ENCODE peak calls at places on chromosomes 6 and 20, in ten cellular contexts. W, A, F, S, B, O, R, I, C and Q are unnamed samples. For H3K36me3, the result is how much of the 10 kb centered on the place peaks cover.

GRCh38 chr6:33091957-33092356 is 16.2 kb downstream of the HLA-DPB1 start:
- DNase-seq in O (peak), B (peak), S (peak), C (no peak), A (peak), I (peak), R (peak), F (no peak), W (no peak), Q (no peak)

GRCh38 chr6:9933674-9934073 is 481.2 kb downstream of the TFAP2A start:
- DNase-seq in F (no peak), W (no peak), O (no peak), B (no peak), S (no peak), R (no peak), C (peak), I (no peak), A (no peak), Q (no peak)

GRCh38 chr6:114304304-114304887 is 38.4 kb downstream of the HS3ST5 start:
- DNase-seq in S (no peak), C (peak), O (no peak), R (no peak), A (peak), I (peak), F (no peak), B (peak), W (peak), Q (no peak)

GRCh38 chr6:150567360-150567759 is 32.3 kb upstream of the PLEKHG1 start:
- DNase-seq in A (peak), S (no peak), C (no peak), W (no peak), R (no peak), I (no peak), O (no peak), B (peak), F (no peak), Q (no peak)

GRCh38 chr6:71404967-71405278 is 116.3 kb downstream of the OGFRL1 start:
- DNase-seq in O (no peak), F (no peak), S (no peak), I (no peak), A (no peak), B (no peak), W (no peak), C (no peak), R (no peak), Q (no peak)

GRCh38 chr20:37868998-37869861 is 33.7 kb upstream of the VSTM2L start:
- DNase-seq in S (no peak), I (no peak), B (no peak), C (no peak), R (no peak), F (peak), A (no peak), O (peak), W (no peak), Q (no peak)

GRCh38 chr6:28353981-28354676 is 4.4 kb downstream of the ZKSCAN3 start:
- DNase-seq in B (no peak), W (no peak), S (peak), C (peak), I (peak), F (no peak), A (no peak), O (no peak), R (peak), Q (peak)

GRCh38 chr20:31523361-31524283 is 9.4 kb downstream of the HM13 start:
- DNase-seq in S (no peak), A (no peak), F (no peak), W (peak), O (no peak), C (peak), I (no peak), R (no peak), B (no peak), Q (no peak)

GRCh38 chr20:10217517-10218410 is 866 bp upstream of the SNAP25 start:
- DNase-seq in B (peak), A (no peak), C (peak), R (no peak), S (no peak), W (peak), I (no peak), O (peak), F (peak), Q (no peak)

GRCh38 chr6:125867483-125867935 is 76.7 kb downstream of the NCOA7 start:
- DNase-seq in S (no peak), B (no peak), O (peak), A (peak), C (peak), F (peak), R (no peak), W (peak), I (no peak), Q (no peak)

GRCh38 chr6:11062715-11063114 is 18.6 kb upstream of the ELOVL2 start:
- DNase-seq in I (no peak), C (no peak), F (no peak), R (no peak), S (no peak), O (no peak), A (no peak), W (no peak), B (no peak), Q (no peak)

GRCh38 chr6:136069119-136069518 is 181.0 kb downstream of the MTFR2 start:
- DNase-seq in O (no peak), I (no peak), B (no peak), S (no peak), W (peak), C (peak), R (no peak), A (no peak), F (no peak), Q (no peak)

GRCh38 chr6:71197267-71197666 is 91.3 kb upstream of the OGFRL1 start:
- DNase-seq in B (no peak), F (no peak), S (no peak), W (peak), R (no peak), C (peak), I (no peak), O (no peak), A (no peak), Q (no peak)

GRCh38 chr20:14441201-14441600 is 103.8 kb upstream of the FLRT3 start:
- DNase-seq in W (peak), F (no peak), A (no peak), S (no peak), B (no peak), R (no peak), I (no peak), O (no peak), C (no peak), Q (no peak)

GRCh38 chr6:3061501-3061941 is 6.8 kb upstream of the RIPK1 start:
- DNase-seq in O (no peak), I (peak), W (peak), B (no peak), A (no peak), R (no peak), S (peak), F (no peak), C (peak), Q (no peak)

GRCh38 chr6:22732186-22732970 is 163.0 kb downstream of the HDGFL1 start:
- DNase-seq in C (peak), B (no peak), I (no peak), W (peak), A (no peak), F (no peak), O (no peak), S (no peak), R (no peak), Q (no peak)

GRCh38 chr6:101806241-101806640 is 412.7 kb downstream of the GRIK2 start:
- DNase-seq in S (no peak), I (no peak), W (no peak), B (no peak), C (peak), O (no peak), F (no peak), A (no peak), R (no peak), Q (no peak)

GRCh38 chr6:131831392-131831791 is 23.6 kb downstream of the ENPP1 start:
- DNase-seq in I (no peak), W (peak), B (no peak), C (peak), S (no peak), R (no peak), F (no peak), O (no peak), A (no peak), Q (no peak)

GRCh38 chr20:46599227-46599987 is 49.0 kb upstream of the OCSTAMP start:
- DNase-seq in C (no peak), I (no peak), A (peak), R (no peak), S (no peak), F (no peak), W (no peak), B (no peak), O (no peak), Q (no peak)

GRCh38 chr6:54802775-54803631 is 43.6 kb upstream of the FAM83B start:
- DNase-seq in B (no peak), A (no peak), F (no peak), S (no peak), W (peak), C (peak), R (no peak), I (no peak), O (peak), Q (no peak)

GRCh38 chr6:158801655-158802294 is 17.4 kb downstream of the EZR start:
- DNase-seq in W (no peak), O (peak), R (peak), S (no peak), C (no peak), B (no peak), F (no peak), A (no peak), I (no peak), Q (peak)

GRCh38 chr6:11734861-11735652 is 43.5 kb downstream of the ADTRP start:
- DNase-seq in S (no peak), C (no peak), B (no peak), F (no peak), O (no peak), R (no peak), I (no peak), W (no peak), A (no peak), Q (no peak)

GRCh38 chr20:62688855-62689460 is 19.7 kb upstream of the NTSR1 start:
- DNase-seq in I (no peak), A (peak), F (no peak), B (peak), O (peak), R (no peak), C (peak), S (no peak), W (no peak), Q (no peak)

GRCh38 chr6:17602888-17603287 is 2.8 kb downstream of the FAM8A1 start:
- DNase-seq in S (no peak), W (no peak), O (no peak), C (no peak), I (no peak), B (no peak), A (peak), F (no peak), R (no peak), Q (no peak)

GRCh38 chr6:13427838-13428527 is 59.4 kb downstream of the GFOD1 start:
- DNase-seq in W (no peak), I (peak), F (no peak), O (no peak), B (peak), R (no peak), A (no peak), C (no peak), S (no peak), Q (no peak)

GRCh38 chr6:129267028-129267427 is 384.1 kb downstream of the LAMA2 start:
- DNase-seq in C (no peak), O (peak), A (no peak), W (no peak), I (no peak), F (no peak), S (peak), R (no peak), B (no peak), Q (no peak)

GRCh38 chr20:63740070-63740500 is 509 bp downstream of the SLC2A4RG start:
- DNase-seq in O (peak), R (peak), B (peak), C (no peak), F (peak), A (no peak), W (peak), I (peak), S (peak), Q (peak)

GRCh38 chr6:71300561-71301168 is 12.1 kb downstream of the OGFRL1 start:
- DNase-seq in R (no peak), A (no peak), I (no peak), S (no peak), W (no peak), B (no peak), C (no peak), O (no peak), F (no peak), Q (no peak)

GRCh38 chr6:32369678-32370077 is 2.0 kb downstream of the TSBP1 start:
- DNase-seq in B (no peak), A (no peak), O (no peak), I (no peak), C (peak), W (peak), F (no peak), R (no peak), S (no peak), Q (no peak)

GRCh38 chr20:39109933-39110818 is 148.0 kb downstream of the DHX35 start:
- DNase-seq in O (peak), F (no peak), S (no peak), W (no peak), A (no peak), R (no peak), B (no peak), I (no peak), C (no peak), Q (no peak)

GRCh38 chr6:34179106-34179720 is 33.3 kb upstream of the GRM4 start:
- DNase-seq in B (no peak), R (no peak), F (peak), W (no peak), I (no peak), A (no peak), S (no peak), O (no peak), C (no peak), Q (no peak)

GRCh38 chr20:53480913-53481312 is 112.7 kb downstream of the ZNF217 start:
- DNase-seq in W (no peak), I (no peak), B (no peak), R (no peak), C (no peak), O (no peak), F (no peak), A (no peak), S (no peak), Q (no peak)
- H3K36me3 ChIP-seq in W (under half), I (under half), B (under half), R (under half), C (under half), O (under half), F (under half), A (under half), S (under half), Q (under half)

GRCh38 chr6:47308223-47308567 is 1.5 kb downstream of the TNFRSF21 start:
- DNase-seq in A (no peak), B (peak), C (no peak), O (peak), I (peak), F (no peak), W (peak), S (no peak), R (no peak), Q (no peak)

GRCh38 chr6:47309326-47310130 is at the start of gene TNFRSF21:
- DNase-seq in O (peak), F (peak), C (peak), I (peak), R (peak), S (peak), W (peak), B (peak), A (peak), Q (peak)

GRCh38 chr6:47307362-47308222 is 2.1 kb downstream of the TNFRSF21 start:
- DNase-seq in W (no peak), I (no peak), S (no peak), R (no peak), C (no peak), B (no peak), A (no peak), O (no peak), F (no peak), Q (no peak)

GRCh38 chr6:47308674-47309325 is 905 bp downstream of the TNFRSF21 start:
- DNase-seq in I (peak), A (no peak), W (peak), S (peak), O (peak), R (peak), F (peak), B (peak), C (peak), Q (peak)

GRCh38 chr6:47306887-47307286 is 2.8 kb downstream of the TNFRSF21 start:
- DNase-seq in R (no peak), I (no peak), W (no peak), A (no peak), F (no peak), S (no peak), B (no peak), C (no peak), O (no peak), Q (no peak)
- H3K36me3 ChIP-seq in R (under half), I (under half), W (under half), A (under half), F (under half), S (under half), B (under half), C (under half), O (under half), Q (under half)

DNA sequence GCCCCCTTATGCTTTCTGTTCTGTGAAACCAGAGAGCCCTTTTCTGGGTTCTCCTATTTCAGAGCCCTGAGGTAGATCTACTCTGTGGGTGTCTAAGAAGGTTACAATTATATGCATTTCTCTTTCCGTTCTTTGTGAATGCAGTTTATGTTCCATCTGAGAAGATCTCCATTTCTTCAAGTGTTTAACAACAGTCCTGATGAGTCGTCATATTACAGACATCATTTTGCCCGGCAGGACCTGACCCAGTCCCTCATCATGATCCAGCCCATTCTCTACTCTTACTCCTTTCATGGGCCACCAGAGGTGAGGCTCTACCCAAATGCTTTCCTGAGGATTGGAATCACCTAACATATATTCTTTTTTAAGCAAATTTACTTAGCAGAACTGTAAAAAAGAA is 18.8 kb upstream of the SMIM26 start:
- DNase-seq in I (no peak), O (no peak), C (no peak), W (no peak), B (no peak), A (no peak), S (no peak), R (no peak), F (no peak), Q (no peak)
- H3K36me3 ChIP-seq in I (half or more), O (under half), C (under half), W (under half), B (under half), A (half or more), S (half or more), R (half or more), F (under half), Q (under half)

GRCh38 chr6:89392823-89393222 is 19.2 kb downstream of the RRAGD start:
- DNase-seq in B (no peak), F (no peak), S (no peak), W (no peak), O (no peak), C (no peak), R (no peak), A (no peak), I (no peak), Q (no peak)
- H3K36me3 ChIP-seq in B (under half), F (under half), S (under half), W (under half), O (under half), C (under half), R (under half), A (under half), I (under half), Q (under half)

GRCh38 chr6:44255848-44256247 is 1.5 kb downstream of the SLC35B2 start:
- DNase-seq in A (no peak), F (no peak), W (no peak), R (no peak), O (no peak), B (no peak), C (no peak), S (no peak), I (peak), Q (no peak)

GRCh38 chr6:44256291-44257006 is 879 bp downstream of the SLC35B2 start:
- DNase-seq in I (no peak), W (no peak), A (no peak), C (no peak), B (no peak), R (no peak), F (peak), S (no peak), O (no peak), Q (peak)

GRCh38 chr6:44258325-44258863 is 1.1 kb upstream of the SLC35B2 start:
- DNase-seq in W (no peak), S (no peak), O (no peak), F (no peak), C (no peak), I (no peak), R (no peak), B (no peak), A (no peak), Q (no peak)

GRCh38 chr6:44257753-44258324 is 511 bp upstream of the SLC35B2 start:
- DNase-seq in I (no peak), B (no peak), C (no peak), R (no peak), W (no peak), O (no peak), F (no peak), S (no peak), A (no peak), Q (no peak)

GRCh38 chr6:44257007-44257752 is at the start of gene SLC35B2:
- DNase-seq in S (peak), C (peak), R (peak), F (peak), O (peak), B (peak), I (peak), A (peak), W (peak), Q (peak)
- H3K36me3 ChIP-seq in S (half or more), C (under half), R (half or more), F (under half), O (under half), B (under half), I (half or more), A (half or more), W (under half), Q (under half)

GRCh38 chr20:49247169-49247734 is 28.0 kb downstream of the DDX27 start:
- DNase-seq in O (no peak), R (no peak), F (no peak), A (no peak), S (no peak), W (no peak), I (no peak), B (no peak), C (no peak), Q (no peak)
- H3K36me3 ChIP-seq in O (under half), R (half or more), F (half or more), A (half or more), S (half or more), W (under half), I (half or more), B (half or more), C (half or more), Q (under half)

DNA sequence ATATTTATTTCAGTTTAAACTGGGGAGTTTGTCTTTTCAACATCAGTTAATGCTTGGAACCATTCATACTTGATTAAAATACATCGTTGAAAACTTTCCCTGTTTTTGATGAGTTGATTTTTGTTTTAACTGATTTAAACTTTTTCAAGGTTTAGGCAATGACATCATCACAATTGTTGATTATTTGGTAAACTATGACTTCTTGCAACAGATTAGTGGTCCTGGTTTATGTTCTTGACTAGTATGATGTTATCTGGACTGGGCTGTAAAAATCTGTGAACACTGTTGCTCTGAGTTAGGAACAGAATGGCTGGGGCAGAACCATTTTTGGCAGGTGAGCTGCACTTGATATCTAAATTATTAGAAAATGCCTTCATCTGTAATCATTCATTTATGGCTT is at the start of gene ZC2HC1B:
- DNase-seq in B (no peak), A (no peak), S (no peak), I (no peak), C (no peak), R (no peak), W (no peak), F (no peak), O (no peak), Q (no peak)
- H3K36me3 ChIP-seq in B (under half), A (under half), S (half or more), I (half or more), C (under half), R (half or more), W (under half), F (under half), O (under half), Q (under half)

GRCh38 chr6:24425091-24425490 is 22.4 kb downstream of the MRS2 start:
- DNase-seq in R (no peak), C (no peak), S (no peak), O (no peak), F (no peak), A (no peak), I (no peak), B (no peak), W (no peak), Q (no peak)
- H3K36me3 ChIP-seq in R (half or more), C (under half), S (half or more), O (under half), F (half or more), A (half or more), I (half or more), B (half or more), W (under half), Q (under half)

GRCh38 chr20:32797160-32797468 is 22.6 kb upstream of the MAPRE1 start:
- DNase-seq in B (no peak), O (no peak), W (peak), F (no peak), I (no peak), C (no peak), S (no peak), R (no peak), A (no peak), Q (no peak)
- H3K36me3 ChIP-seq in B (under half), O (under half), W (under half), F (under half), I (under half), C (under half), S (half or more), R (under half), A (under half), Q (under half)